ENCODE peak calls at places on chromosomes 11 and 22, in five cellular contexts. W is H9, Y is fibroblast of lung, F is A549, V is tibial nerve. M is an unnamed sample.
A peak's percentile ranks its signal among the peaks of the same experiment; 100 is the strongest.

GRCh38 chr11:101346591-101346990 is 217.0 kb upstream of the PGR start:
- DNase-seq in W (no peak), V (no peak), Y (no peak), F (no peak), M (no peak)

GRCh38 chr11:132126973-132127900 is 756.8 kb downstream of the NTM start:
- DNase-seq in Y (peak; percentile 88), F (no peak), W (peak; percentile 37), V (peak; percentile 93), M (peak; percentile 84)

GRCh38 chr11:69559181-69559580 is 77.7 kb downstream of the LINC01488 start:
- DNase-seq in Y (no peak), V (no peak), W (no peak), F (no peak), M (no peak)

GRCh38 chr22:23939017-23939357 is 22.0 kb downstream of the GSTT2B start:
- DNase-seq in W (no peak), F (no peak), Y (no peak), V (no peak), M (no peak)

GRCh38 chr22:50206599-50206998 is 5.8 kb downstream of the SELENOO start:
- DNase-seq in Y (peak; percentile 35), F (no peak), V (no peak), W (peak; percentile 84), M (no peak)

GRCh38 chr11:110979696-110980095 is 265.8 kb upstream of the POU2AF2 start:
- DNase-seq in F (no peak), W (no peak), Y (peak; percentile 75), V (no peak), M (no peak)

GRCh38 chr11:69018924-69019323 is 5.9 kb upstream of the MRGPRF start:
- DNase-seq in V (no peak), W (no peak), Y (peak; percentile 82), F (no peak), M (no peak)

GRCh38 chr22:42841444-42841843 is 15.6 kb downstream of the ARFGAP3 start:
- DNase-seq in W (no peak), V (no peak), Y (peak; percentile 80), F (no peak), M (no peak)

GRCh38 chr11:112524808-112525207 is 264.1 kb upstream of the PLET1 start:
- DNase-seq in F (no peak), Y (no peak), V (no peak), W (no peak), M (no peak)

GRCh38 chr11:127470485-127470884 is 469.9 kb upstream of the KIRREL3 start:
- DNase-seq in Y (no peak), V (no peak), W (no peak), F (no peak), M (no peak)

GRCh38 chr11:20161923-20162322 is 1.6 kb upstream of the DBX1 start:
- DNase-seq in W (no peak), Y (no peak), F (no peak), V (no peak), M (no peak)

GRCh38 chr11:96464695-96465307 is 75.0 kb downstream of the JRKL start:
- DNase-seq in W (no peak), Y (peak; percentile 68), F (peak; percentile 70), V (no peak), M (peak; percentile 36)

DNA sequence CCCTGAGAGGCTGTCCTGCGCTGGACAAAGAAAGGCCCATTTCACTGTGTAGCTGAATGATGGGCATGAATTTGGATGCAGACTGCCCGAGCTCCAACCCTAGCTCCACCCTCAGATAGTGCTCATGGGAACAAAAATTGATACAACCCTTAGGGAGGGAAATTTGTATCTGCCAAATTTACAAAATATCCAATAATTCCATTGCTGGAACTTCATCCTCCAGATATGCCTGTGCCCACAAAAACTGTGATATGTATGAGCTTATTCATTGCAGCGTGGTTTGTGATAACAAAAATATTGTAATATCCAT is 2.1 kb downstream of the MS4A8 start:
- DNase-seq in W (no peak), F (no peak), Y (no peak), V (no peak), M (no peak)
- TF ChIP-seq CTCF in W (peak; percentile 4), F (no peak), Y (no peak), V (no peak), M (no peak)

DNA sequence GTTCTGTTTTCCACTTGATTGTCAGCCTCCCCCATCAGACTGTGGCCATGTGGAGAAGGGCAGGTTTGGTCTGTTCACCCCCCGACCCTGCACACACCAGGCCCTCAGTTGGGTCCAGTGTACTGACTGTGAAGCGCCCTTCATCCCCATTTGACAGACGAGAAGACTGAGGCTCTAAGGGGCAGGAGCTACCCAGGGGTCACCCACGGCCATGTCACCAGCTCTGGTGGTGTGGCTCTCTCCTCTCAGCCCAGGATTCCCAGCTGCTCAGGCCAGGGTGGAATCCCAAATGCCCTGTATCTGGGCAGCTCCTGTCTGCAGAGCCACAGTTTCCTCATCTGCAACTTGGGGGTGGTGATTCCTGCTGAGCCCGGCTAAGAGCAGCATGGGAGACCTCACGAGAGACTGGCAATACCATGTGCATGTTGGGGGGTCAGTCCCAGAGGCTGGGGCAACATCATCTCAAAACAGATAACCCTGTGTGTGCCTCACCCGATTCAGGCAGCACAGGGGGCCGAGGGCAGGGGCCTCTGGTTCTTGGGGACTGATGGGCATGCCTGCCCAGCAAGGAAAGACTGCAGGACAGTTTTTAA is 46.6 kb downstream of the MN1 start:
- DNase-seq in W (no peak), Y (no peak), V (no peak), F (no peak), M (no peak)
- H3K27ac ChIP-seq in W (no peak overlapping the region), Y (no peak overlapping the region), V (no peak overlapping the region), F (no peak overlapping the region), M (no peak overlapping the region)

GRCh38 chr11:103744496-103745153 is 291.8 kb upstream of the DDI1 start:
- DNase-seq in Y (peak; percentile 25), W (no peak), F (no peak), V (no peak), M (no peak)
- H3K9me3 ChIP-seq in Y (no peaks in the 10 kb centered on the region), W (no peaks in the 10 kb centered on the region), F (peaks cover 5% of the 10 kb centered on the region), V (no peaks in the 10 kb centered on the region), M (no peaks in the 10 kb centered on the region)

GRCh38 chr11:125941606-125942275 is 4.1 kb upstream of the VSIG10L2 start:
- DNase-seq in W (peak; percentile 91), Y (peak; percentile 10), F (peak; percentile 55), V (peak; percentile 47), M (no peak)
- TF ChIP-seq CTCF in W (peak; percentile 90), Y (peak; percentile 78), F (peak; percentile 57), V (peak; percentile 34), M (peak; percentile 67)

GRCh38 chr11:120431633-120432032 is 79.9 kb upstream of the GRIK4 start:
- DNase-seq in W (peak; percentile 33), Y (peak; percentile 73), F (peak; percentile 19), V (no peak), M (peak; percentile 13)
- H3K27ac ChIP-seq in W (no peak overlapping the region), Y (peak overlapping the region; percentile 83), F (peak overlapping the region; percentile 70), V (peak overlapping the region; percentile 80), M (peak overlapping the region; percentile 89)

GRCh38 chr22:27314276-27314807 is 487.2 kb downstream of the MN1 start:
- DNase-seq in Y (no peak), W (no peak), F (no peak), V (no peak), M (no peak)

GRCh38 chr22:27315833-27316232 is 485.7 kb downstream of the MN1 start:
- DNase-seq in Y (no peak), W (no peak), F (no peak), V (no peak), M (no peak)

GRCh38 chr22:27317156-27317555 is 484.4 kb downstream of the MN1 start:
- DNase-seq in W (peak; percentile 50), Y (no peak), F (no peak), V (no peak), M (no peak)

GRCh38 chr22:27317961-27318360 is 483.6 kb downstream of the MN1 start:
- DNase-seq in W (no peak), Y (peak; percentile 68), F (no peak), V (no peak), M (no peak)

DNA sequence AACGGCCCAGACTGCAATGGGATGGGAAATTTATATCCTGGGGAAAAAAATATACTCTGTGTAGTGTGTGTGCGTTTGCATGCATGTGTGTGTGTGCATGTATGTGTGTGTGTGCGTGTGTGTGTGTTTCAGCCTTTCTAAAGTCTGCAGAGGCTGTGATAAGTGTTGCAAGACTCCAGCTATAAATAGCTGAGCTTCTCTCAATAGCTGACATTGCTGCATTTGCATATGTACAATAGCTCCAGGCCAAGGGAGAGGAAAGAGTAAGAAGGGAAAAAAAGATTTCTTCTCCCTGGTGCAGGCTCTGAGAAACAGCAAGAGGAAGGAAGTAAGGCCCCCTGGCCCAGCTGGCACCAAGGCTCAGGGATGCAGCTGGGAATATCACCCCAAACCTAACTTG is 483.0 kb downstream of the MN1 start:
- DNase-seq in F (no peak), V (no peak), W (peak; percentile 7), Y (peak; percentile 92), M (no peak)
- H3K9me3 ChIP-seq in F (peaks cover 3% of the 10 kb centered on the region), V (no peaks in the 10 kb centered on the region), W (peaks cover 10% of the 10 kb centered on the region), Y (no peaks in the 10 kb centered on the region), M (peaks cover under 1% of the 10 kb centered on the region)

GRCh38 chr11:46541593-46542371 is 52.0 kb downstream of the AMBRA1 start:
- DNase-seq in V (no peak), F (no peak), W (no peak), Y (no peak), M (no peak)
- TF ChIP-seq CTCF in V (peak; percentile 12), F (no peak), W (no peak), Y (no peak), M (no peak)

DNA sequence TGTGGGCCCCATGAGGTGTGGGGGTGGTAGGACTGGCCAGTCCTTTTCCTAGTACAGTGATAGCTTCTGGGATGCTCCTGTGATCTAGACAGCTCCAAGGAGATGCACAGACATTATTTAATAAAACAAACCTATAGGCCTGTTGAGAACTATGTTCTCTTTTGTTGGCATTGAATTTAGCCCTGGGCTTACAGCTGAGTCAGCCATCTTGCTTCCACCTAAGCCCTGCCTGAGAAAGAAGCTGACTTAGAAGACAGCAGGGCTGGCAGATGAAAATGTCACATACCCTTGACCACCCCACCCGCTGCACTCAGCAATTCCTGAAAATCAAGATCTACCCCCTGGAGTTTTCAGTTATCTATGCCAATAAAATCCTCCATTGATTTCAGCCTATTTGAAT is 353.2 kb downstream of the CADM1 start:
- DNase-seq in F (no peak), W (no peak), Y (no peak), V (no peak), M (no peak)
- H3K27ac ChIP-seq in F (no peak overlapping the region), W (no peak overlapping the region), Y (no peak overlapping the region), V (no peak overlapping the region), M (no peak overlapping the region)

M was measured in AG04450.